ENCODE peak calls at places on chromosomes 13 and 19, in seven cellular contexts. D is stomach, F is M059J, W is T1000, O is renal cortical epithelial cell, L is right lobe of liver, R is left cardiac atrium. C is an unnamed sample.

GRCh38 chr19:12987781-12988180 is 7.5 kb upstream of the NFIX start:
- DNase-seq in W (no peak), D (no peak), R (no peak), L (no peak), F (no peak), O (no peak), C (no peak)

GRCh38 chr19:49953376-49953775 is 7.6 kb downstream of the SIGLEC11 start:
- DNase-seq in F (no peak), R (no peak), O (no peak), W (no peak), D (no peak), L (no peak), C (peak)

GRCh38 chr19:34317311-34317927 is 47.6 kb upstream of the GPI start:
- DNase-seq in F (peak), D (no peak), L (no peak), O (peak), W (no peak), R (no peak), C (peak)

GRCh38 chr13:63124863-63125262 is 1709.2 kb upstream of the PCDH20 start:
- DNase-seq in F (peak), L (no peak), D (no peak), W (no peak), R (no peak), O (peak), C (peak)

GRCh38 chr19:2478324-2478755 is 2.4 kb downstream of the GADD45B start:
- DNase-seq in D (peak), F (peak), O (peak), W (no peak), R (peak), L (peak), C (peak)

GRCh38 chr19:41025871-41026270 is 34.8 kb downstream of the CYP2B6 start:
- DNase-seq in R (no peak), D (no peak), O (no peak), W (no peak), F (no peak), L (no peak), C (no peak)

GRCh38 chr13:84192125-84192524 is 309.9 kb upstream of the SLITRK1 start:
- DNase-seq in D (no peak), L (no peak), W (no peak), O (peak), F (peak), R (no peak), C (peak)

GRCh38 chr19:35757749-35758608 is at the start of gene PROSER3:
- DNase-seq in W (peak), D (peak), O (peak), F (peak), R (peak), L (peak), C (peak)

GRCh38 chr13:107339209-107339608 is 771.3 kb upstream of the ARGLU1 start:
- DNase-seq in W (no peak), O (peak), F (peak), D (no peak), L (no peak), R (no peak), C (peak)

GRCh38 chr19:10603873-10604459 is 16.9 kb upstream of the AP1M2 start:
- DNase-seq in F (peak), O (peak), D (peak), R (no peak), L (no peak), W (no peak), C (peak)

GRCh38 chr19:38213911-38214625 is 10.0 kb downstream of the DPF1 start:
- DNase-seq in L (no peak), O (peak), W (peak), R (no peak), D (no peak), F (peak), C (peak)

GRCh38 chr13:91406619-91407018 is 8.2 kb downstream of the GPC5 start:
- DNase-seq in F (peak), R (no peak), W (no peak), O (peak), L (no peak), D (no peak), C (peak)

GRCh38 chr19:31448221-31448657 is 99.0 kb upstream of the TSHZ3 start:
- DNase-seq in O (no peak), R (peak), W (peak), F (peak), L (no peak), D (peak), C (peak)

GRCh38 chr13:27132538-27132937 is 39.1 kb downstream of the USP12 start:
- DNase-seq in O (no peak), R (no peak), W (no peak), F (no peak), D (no peak), L (no peak), C (no peak)

GRCh38 chr19:32662186-32662585 is 12.8 kb downstream of the ANKRD27 start:
- DNase-seq in W (no peak), D (no peak), F (peak), R (peak), O (no peak), L (no peak), C (no peak)

GRCh38 chr19:4278926-4279529 is at the start of gene SHD:
- DNase-seq in L (no peak), F (no peak), R (no peak), D (no peak), O (no peak), W (no peak), C (no peak)

GRCh38 chr19:6801397-6802086 is 29.0 kb downstream of the VAV1 start:
- DNase-seq in F (peak), R (peak), W (no peak), L (peak), O (no peak), D (peak), C (no peak)

GRCh38 chr13:111854403-111854802 is 212.5 kb upstream of the SOX1 start:
- DNase-seq in O (no peak), D (no peak), R (no peak), L (no peak), F (no peak), W (no peak), C (no peak)

GRCh38 chr19:28980236-28980868 is 232.6 kb downstream of the UQCRFS1 start:
- DNase-seq in D (no peak), F (no peak), L (no peak), R (no peak), O (peak), W (no peak), C (no peak)

GRCh38 chr13:44191504-44192171 is 182.0 kb upstream of the SERP2 start:
- DNase-seq in F (peak), R (peak), O (peak), D (peak), L (no peak), W (no peak), C (peak)

GRCh38 chr13:44093607-44094583 is 214.2 kb downstream of the LACC1 start:
- DNase-seq in D (no peak), F (no peak), R (no peak), O (no peak), L (no peak), W (no peak), C (no peak)

GRCh38 chr13:112097770-112098169 is 30.8 kb downstream of the SOX1 start:
- DNase-seq in L (no peak), O (no peak), R (no peak), D (no peak), W (no peak), F (peak), C (no peak)

GRCh38 chr13:108962652-108963051 is 333.2 kb downstream of the MYO16 start:
- DNase-seq in D (no peak), F (no peak), O (no peak), W (no peak), L (no peak), R (no peak), C (peak)

GRCh38 chr19:49894011-49894664 is 2.5 kb downstream of the IL4I1 start:
- DNase-seq in O (no peak), D (no peak), W (no peak), R (no peak), F (no peak), L (no peak), C (no peak)

GRCh38 chr13:97758317-97758716 is 195.2 kb upstream of the IPO5 start:
- DNase-seq in W (no peak), O (no peak), R (peak), L (no peak), D (no peak), F (no peak), C (no peak)

GRCh38 chr13:114032121-114032799 is 58.4 kb upstream of the C13orf46 start:
- DNase-seq in R (no peak), F (peak), O (peak), L (no peak), D (no peak), W (peak), C (peak)

GRCh38 chr13:102580552-102581169 is 16.1 kb upstream of the TPP2 start:
- DNase-seq in D (no peak), R (no peak), F (peak), L (no peak), W (no peak), O (peak), C (peak)

GRCh38 chr13:113220877-113221276 is 11.5 kb downstream of the CUL4A start:
- DNase-seq in R (no peak), L (no peak), D (no peak), O (no peak), W (no peak), F (peak), C (peak)

GRCh38 chr13:42048625-42049453 is at the start of gene DGKH:
- DNase-seq in R (peak), W (peak), D (peak), O (peak), F (peak), L (peak), C (peak)

GRCh38 chr13:99658266-99658991 is 157.2 kb downstream of the TM9SF2 start:
- DNase-seq in L (peak), O (peak), W (no peak), R (peak), F (peak), D (peak), C (peak)

GRCh38 chr19:2139385-2140192 is 11.8 kb downstream of the AP3D1 start:
- DNase-seq in L (no peak), R (no peak), D (no peak), F (no peak), O (no peak), W (no peak), C (no peak)

GRCh38 chr13:110363009-110363408 is 55.9 kb downstream of the COL4A2 start:
- DNase-seq in D (no peak), O (no peak), F (no peak), R (no peak), W (no peak), L (no peak), C (no peak)

GRCh38 chr13:42114278-42114677 is 65.8 kb downstream of the DGKH start:
- DNase-seq in R (no peak), O (no peak), W (no peak), D (no peak), F (no peak), L (no peak), C (no peak)

GRCh38 chr13:77437267-77437666 is 98.2 kb upstream of the SCEL start:
- DNase-seq in F (no peak), L (no peak), R (no peak), W (no peak), D (no peak), O (no peak), C (no peak)

GRCh38 chr19:38831142-38831605 is 420 bp downstream of the ECH1 start:
- DNase-seq in D (peak), F (peak), W (peak), R (peak), L (peak), O (peak), C (peak)

GRCh38 chr13:77595166-77595810 is 59.8 kb downstream of the SCEL start:
- DNase-seq in R (no peak), F (peak), D (no peak), L (no peak), W (peak), O (peak), C (no peak)

GRCh38 chr19:1232652-1233360 is 5.0 kb downstream of the CBARP start:
- DNase-seq in R (peak), W (peak), D (peak), L (no peak), O (peak), F (peak), C (peak)

GRCh38 chr19:3062165-3063105 is at the start of gene TLE5:
- DNase-seq in W (no peak), O (no peak), R (peak), D (peak), L (peak), F (peak), C (no peak)

GRCh38 chr19:6572217-6572616 is 18.7 kb downstream of the CD70 start:
- DNase-seq in W (no peak), F (no peak), D (no peak), O (no peak), R (peak), L (peak), C (no peak)

C was measured in amniotic epithelial cell.